ENCODE peak calls at places on chromosomes 5 and 9, in four cellular contexts. G, N, D and W are unnamed samples.

GRCh38 chr5:64147849-64148441 is 17.7 kb upstream of the RNF180 start:
- DNase-seq in G (peak), N (peak), D (no peak), W (peak)

GRCh38 chr5:110900829-110901228 is 162.0 kb downstream of the SLC25A46 start:
- DNase-seq in G (no peak), N (peak), D (no peak), W (no peak)

GRCh38 chr5:81965510-81965909 is 6.3 kb upstream of the ATG10 start:
- DNase-seq in G (no peak), N (no peak), D (no peak), W (peak)

GRCh38 chr9:137454145-137454505 is 5.0 kb downstream of the NSMF start:
- DNase-seq in G (peak), N (no peak), D (no peak), W (peak)

GRCh38 chr5:122064992-122065391 is 13.1 kb downstream of the LOX start:
- DNase-seq in G (no peak), N (no peak), D (no peak), W (no peak)

GRCh38 chr5:130528474-130528873 is 624.2 kb downstream of the CHSY3 start:
- DNase-seq in G (no peak), N (no peak), D (no peak), W (no peak)

GRCh38 chr9:109074236-109074889 is 45.4 kb downstream of the TMEM245 start:
- DNase-seq in G (no peak), N (no peak), D (no peak), W (no peak)

GRCh38 chr9:123984802-123985201 is 26.8 kb upstream of the LHX2 start:
- DNase-seq in G (no peak), N (no peak), D (no peak), W (no peak)

GRCh38 chr9:87256973-87257372 is 240.7 kb upstream of the DAPK1 start:
- DNase-seq in G (no peak), N (peak), D (no peak), W (no peak)

GRCh38 chr5:164027738-164028137 is 522.3 kb downstream of the MAT2B start:
- DNase-seq in G (no peak), N (peak), D (no peak), W (no peak)

GRCh38 chr5:34487202-34487879 is 168.8 kb upstream of the RAI14 start:
- DNase-seq in G (no peak), N (peak), D (no peak), W (no peak)

GRCh38 chr5:143106175-143106574 is 297.3 kb downstream of the NR3C1 start:
- DNase-seq in G (no peak), N (peak), D (no peak), W (peak)

GRCh38 chr5:36796171-36796570 is 80.4 kb upstream of the NIPBL start:
- DNase-seq in G (no peak), N (no peak), D (no peak), W (no peak)

GRCh38 chr5:164335837-164336236 is 830.4 kb downstream of the MAT2B start:
- DNase-seq in G (no peak), N (peak), D (no peak), W (peak)

GRCh38 chr9:17389026-17389425 is 189.8 kb upstream of the SH3GL2 start:
- DNase-seq in G (no peak), N (no peak), D (no peak), W (no peak)

GRCh38 chr5:173291722-173292658 is 36.2 kb downstream of the STC2 start:
- DNase-seq in G (no peak), N (peak), D (no peak), W (peak)

GRCh38 chr9:97573482-97574073 is 59.6 kb downstream of the TSTD2 start:
- DNase-seq in G (no peak), N (peak), D (no peak), W (no peak)

GRCh38 chr5:32498484-32498883 is 53.9 kb upstream of the ZFR start:
- DNase-seq in G (no peak), N (no peak), D (no peak), W (peak)

GRCh38 chr9:130240410-130241197 is 25.0 kb upstream of the HMCN2 start:
- DNase-seq in G (peak), N (peak), D (no peak), W (peak)

GRCh38 chr5:69331528-69332445 is 814 bp downstream of the CCDC125 start:
- DNase-seq in G (no peak), N (no peak), D (no peak), W (no peak)

GRCh38 chr9:9605681-9606080 is 1007.1 kb downstream of the PTPRD start:
- DNase-seq in G (no peak), N (no peak), D (no peak), W (no peak)

GRCh38 chr5:126389179-126389578 is 34.0 kb upstream of the GRAMD2B start:
- DNase-seq in G (no peak), N (no peak), D (no peak), W (no peak)

GRCh38 chr9:93600504-93600903 is 24.1 kb downstream of the PHF2 start:
- DNase-seq in G (peak), N (no peak), D (no peak), W (peak)
- H3K9ac ChIP-seq in G (no peak), N (no peak), D (no peak), W (no peak)

DNA sequence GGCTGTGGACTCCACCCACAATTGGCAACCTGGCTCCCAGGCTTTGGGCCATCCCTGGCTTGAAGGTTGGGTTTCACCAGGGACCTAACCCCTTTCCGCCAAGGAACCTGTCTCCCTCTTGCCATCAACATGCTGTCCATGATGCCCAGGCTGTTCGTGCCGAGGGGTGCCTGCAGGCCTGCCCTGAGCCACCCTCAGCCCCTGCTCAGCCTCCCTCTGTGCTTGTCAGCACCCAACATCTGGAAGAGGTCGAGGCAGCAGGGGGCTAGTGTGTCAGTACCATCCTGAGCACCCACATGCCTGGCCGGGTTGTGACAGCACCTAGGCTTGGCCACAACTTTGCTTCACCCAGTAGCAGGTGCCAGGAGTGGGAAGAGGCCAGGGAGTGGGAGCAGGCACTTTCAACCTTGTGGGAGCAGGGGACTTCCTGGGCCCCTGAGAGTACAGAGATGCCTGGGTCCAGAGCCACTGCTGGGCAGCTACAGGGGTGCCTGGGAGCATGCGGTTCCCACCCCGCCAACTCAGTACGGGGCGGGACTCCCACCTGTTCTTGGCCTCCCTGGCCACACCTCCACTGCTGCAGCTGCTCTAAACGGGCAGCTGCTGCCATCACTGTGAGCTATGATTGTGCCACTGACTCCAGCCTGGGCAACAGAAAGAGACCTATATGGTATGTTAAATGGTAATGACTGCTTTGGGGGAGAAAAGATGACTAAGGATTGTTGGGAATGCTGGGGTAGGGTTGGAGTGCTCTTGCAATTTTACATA is 6.3 kb downstream of the PDCD1LG2 start:
- DNase-seq in G (no peak), N (no peak), D (no peak), W (no peak)
- H3K23ac ChIP-seq in G (no peak), N (peak), D (no peak), W (no peak)

DNA sequence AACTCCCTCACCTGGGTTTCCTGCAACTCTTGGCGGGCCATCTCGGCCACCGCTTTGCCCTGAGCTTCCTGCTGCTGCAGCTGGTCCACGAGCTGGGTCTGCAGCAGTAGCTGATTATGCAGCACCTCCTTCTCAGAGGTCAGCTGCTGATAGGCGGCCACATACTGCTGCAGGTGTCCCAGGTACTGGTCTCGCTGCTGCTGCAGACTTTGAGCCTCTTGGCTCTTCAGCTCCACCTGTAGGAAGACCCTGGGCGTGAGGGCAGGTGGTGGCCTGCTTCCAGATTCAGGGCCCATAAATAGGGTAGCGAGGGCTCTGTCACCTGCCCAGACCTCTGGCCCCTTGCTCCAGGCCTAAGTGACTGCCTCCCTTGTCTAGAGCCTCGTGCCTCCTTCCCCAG is 16.7 kb downstream of the GOLGA2 start:
- DNase-seq in G (peak), N (no peak), D (no peak), W (peak)
- H3K56ac ChIP-seq in G (no peak), N (no peak), D (no peak), W (no peak)

GRCh38 chr5:14184082-14184481 is 40.9 kb downstream of the TRIO start:
- DNase-seq in G (no peak), N (no peak), D (no peak), W (no peak)

GRCh38 chr5:14184725-14185124 is 41.6 kb downstream of the TRIO start:
- DNase-seq in G (no peak), N (peak), D (no peak), W (no peak)

GRCh38 chr5:14183187-14183939 is 40.2 kb downstream of the TRIO start:
- DNase-seq in G (no peak), N (no peak), D (no peak), W (no peak)

GRCh38 chr5:14181299-14181968 is 38.3 kb downstream of the TRIO start:
- DNase-seq in G (no peak), N (no peak), D (no peak), W (no peak)

DNA sequence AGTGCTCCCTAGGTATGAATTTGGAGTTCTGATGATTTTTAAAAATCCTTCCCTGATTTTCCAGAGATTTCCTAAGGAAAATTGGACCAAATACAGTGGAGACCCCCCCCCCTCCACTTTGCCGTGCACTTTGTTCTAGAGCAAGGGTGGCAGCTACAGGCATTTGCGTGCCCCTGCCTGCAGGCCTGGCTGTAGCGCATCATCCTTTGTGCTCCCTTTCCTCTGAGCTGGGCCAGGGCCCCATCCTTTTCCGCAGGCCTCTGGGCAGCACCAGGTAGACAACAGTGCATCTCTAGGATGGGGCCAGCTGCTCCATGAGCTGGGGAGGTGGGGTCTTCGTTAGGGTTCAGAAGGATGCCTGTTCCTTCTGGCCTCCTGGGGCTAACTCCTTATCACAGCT is 39.6 kb downstream of the TRIO start:
- DNase-seq in G (no peak), N (no peak), D (no peak), W (no peak)
- H3K9ac ChIP-seq in G (no peak), N (peak), D (no peak), W (no peak)

GRCh38 chr9:111502506-111502905 is 18.3 kb upstream of the ECPAS start:
- DNase-seq in G (no peak), N (no peak), D (no peak), W (no peak)
- H3K23ac ChIP-seq in G (no peak), N (no peak), D (no peak), W (no peak)